ENCODE peak calls at places on chromosomes 6 and 20, in five cellular contexts. M, I, T, F and K are unnamed samples.

GRCh38 chr6:36692861-36693702 is 4.5 kb upstream of the RAB44 start:
- DNase-seq in M (no peak), I (peak), T (no peak), F (no peak), K (no peak)

GRCh38 chr6:35568967-35569606 is 56.4 kb upstream of the TULP1 start:
- DNase-seq in M (no peak), I (peak), T (no peak), F (peak), K (no peak)

GRCh38 chr6:39891976-39892375 is 42.3 kb downstream of the MOCS1 start:
- DNase-seq in M (no peak), I (no peak), T (no peak), F (no peak), K (no peak)

GRCh38 chr6:13014551-13015378 is 298.2 kb downstream of the PHACTR1 start:
- DNase-seq in M (no peak), I (peak), T (no peak), F (no peak), K (no peak)

GRCh38 chr20:45782890-45783289 is 8.8 kb downstream of the WFDC3 start:
- DNase-seq in M (no peak), I (no peak), T (no peak), F (no peak), K (no peak)

GRCh38 chr6:11363881-11364576 is 131.6 kb upstream of the NEDD9 start:
- DNase-seq in M (no peak), I (no peak), T (no peak), F (no peak), K (no peak)

GRCh38 chr6:31293343-31293742 is 21.5 kb upstream of the HLA-C start:
- DNase-seq in M (no peak), I (no peak), T (no peak), F (no peak), K (no peak)

GRCh38 chr6:37433657-37434271 is 743 bp downstream of the CMTR1 start:
- DNase-seq in M (no peak), I (peak), T (no peak), F (peak), K (peak)

GRCh38 chr20:14536738-14537137 is 199.3 kb upstream of the FLRT3 start:
- DNase-seq in M (no peak), I (no peak), T (no peak), F (no peak), K (no peak)

GRCh38 chr6:69622230-69622629 is 174.6 kb downstream of the LMBRD1 start:
- DNase-seq in M (no peak), I (no peak), T (no peak), F (no peak), K (no peak)

GRCh38 chr6:47413752-47414516 is 63.7 kb upstream of the CD2AP start:
- DNase-seq in M (no peak), I (no peak), T (peak), F (peak), K (peak)